ENCODE peak calls at places on chromosomes 4 and X, in six cellular contexts. Q is NAMALWA; I is activated T-cell treated with anti-CD3 and anti-CD28 coated beads, Interleukin-2, amount 50 U/mL, for 1 hour; D is mammary epithelial cell; P is GM13977; G is activated naive CD4-positive, alpha-beta T cell treated with anti-CD3 and anti-CD28 coated beads, Interleukin-2, amount 10 ng/mL, durations not matched to agents 7 days and 5 days. C is an unnamed sample.

GRCh38 chr4:18366762-18367358 is 345.3 kb upstream of the LCORL start:
- DNase-seq in Q (peak), I (no peak), D (peak), P (no peak), G (no peak), C (peak)

GRCh38 chrX:68684291-68684918 is 36.9 kb downstream of the STARD8 start:
- DNase-seq in Q (no peak), I (no peak), D (no peak), P (no peak), G (peak), C (no peak)

GRCh38 chrX:153816821-153817220 is 13.5 kb downstream of the PDZD4 start:
- DNase-seq in Q (peak), I (peak), D (no peak), P (no peak), G (peak), C (no peak)

GRCh38 chr4:6720202-6720699 is 4.3 kb downstream of the BLOC1S4 start:
- DNase-seq in Q (peak), I (peak), D (peak), P (peak), G (peak), C (peak)

GRCh38 chr4:121632686-121633085 is 64.1 kb downstream of the ANXA5 start:
- DNase-seq in Q (no peak), I (no peak), D (no peak), P (no peak), G (no peak), C (no peak)

GRCh38 chr4:168857546-168858314 is 152.3 kb downstream of the CBR4 start:
- DNase-seq in Q (no peak), I (no peak), D (no peak), P (no peak), G (no peak), C (no peak)

GRCh38 chr4:147138171-147138570 is 192.5 kb upstream of the TTC29 start:
- DNase-seq in Q (no peak), I (no peak), D (no peak), P (no peak), G (no peak), C (no peak)

GRCh38 chr4:140090215-140090731 is 63.7 kb downstream of the MAML3 start:
- DNase-seq in Q (no peak), I (no peak), D (peak), P (no peak), G (no peak), C (no peak)

GRCh38 chr4:184591070-184591677 is 58.1 kb downstream of the CASP3 start:
- DNase-seq in Q (no peak), I (no peak), D (no peak), P (no peak), G (no peak), C (no peak)

GRCh38 chr4:164467493-164467892 is 286.4 kb upstream of the SMIM31 start:
- DNase-seq in Q (no peak), I (no peak), D (peak), P (no peak), G (no peak), C (no peak)

GRCh38 chr4:45554423-45554822 is 569.4 kb downstream of the GABRG1 start:
- DNase-seq in Q (no peak), I (no peak), D (peak), P (no peak), G (no peak), C (no peak)

GRCh38 chr4:98536631-98537030 is 121.8 kb downstream of the TSPAN5 start:
- DNase-seq in Q (no peak), I (no peak), D (no peak), P (no peak), G (no peak), C (no peak)

GRCh38 chrX:110042521-110042920 is 39.6 kb downstream of the TMEM164 start:
- DNase-seq in Q (no peak), I (no peak), D (peak), P (no peak), G (no peak), C (no peak)

GRCh38 chrX:96861228-96861627 is 22.5 kb upstream of the RPA4 start:
- DNase-seq in Q (peak), I (no peak), D (no peak), P (no peak), G (no peak), C (peak)

GRCh38 chr4:46656071-46656470 is 253.0 kb downstream of the COX7B2 start:
- DNase-seq in Q (no peak), I (no peak), D (no peak), P (no peak), G (no peak), C (no peak)